ENCODE peak calls at places on chromosomes 7 and 10, in eight cellular contexts. One of them, this sample, is unnamed.

GRCh38 chr7:45888185-45888992 is at the start of gene IGFBP1:
- DNase-seq in breast epithelium: no peak
- DNase-seq in OCI-LY7: no peak
- DNase-seq in AG04450: no peak
- DNase-seq in progenitor cell of endocrine pancreas: peak
- DNase-seq in NB4: no peak
- DNase-seq in lung: no peak
- DNase-seq in lower leg skin: peak
- DNase-seq in this sample: peak

GRCh38 chr10:23422003-23422411 is 16.9 kb upstream of the OTUD1 start:
- DNase-seq in NB4: no peak
- DNase-seq in lower leg skin: no peak
- DNase-seq in breast epithelium: no peak
- DNase-seq in lung: no peak
- DNase-seq in AG04450: no peak
- DNase-seq in OCI-LY7: no peak
- DNase-seq in progenitor cell of endocrine pancreas: no peak
- DNase-seq in this sample: no peak

GRCh38 chr7:134922730-134923704 is 63.3 kb upstream of the AGBL3 start:
- DNase-seq in breast epithelium: no peak
- DNase-seq in NB4: no peak
- DNase-seq in lung: no peak
- DNase-seq in progenitor cell of endocrine pancreas: no peak
- DNase-seq in AG04450: no peak
- DNase-seq in lower leg skin: no peak
- DNase-seq in OCI-LY7: no peak
- DNase-seq in this sample: no peak

GRCh38 chr10:30687698-30688213 is 58.2 kb upstream of the LYZL2 start:
- DNase-seq in AG04450: peak
- DNase-seq in NB4: peak
- DNase-seq in progenitor cell of endocrine pancreas: peak
- DNase-seq in breast epithelium: peak
- DNase-seq in OCI-LY7: peak
- DNase-seq in lung: peak
- DNase-seq in lower leg skin: peak
- DNase-seq in this sample: peak

GRCh38 chr7:55055479-55055878 is 36.7 kb downstream of the EGFR start:
- DNase-seq in progenitor cell of endocrine pancreas: no peak
- DNase-seq in NB4: peak
- DNase-seq in breast epithelium: no peak
- DNase-seq in OCI-LY7: no peak
- DNase-seq in lung: no peak
- DNase-seq in AG04450: no peak
- DNase-seq in lower leg skin: no peak
- DNase-seq in this sample: no peak

GRCh38 chr7:37942934-37943610 is 22.6 kb downstream of the EPDR1 start:
- DNase-seq in lung: peak
- DNase-seq in NB4: no peak
- DNase-seq in lower leg skin: no peak
- DNase-seq in AG04450: no peak
- DNase-seq in OCI-LY7: no peak
- DNase-seq in progenitor cell of endocrine pancreas: no peak
- DNase-seq in breast epithelium: no peak
- DNase-seq in this sample: no peak

GRCh38 chr7:24241216-24241615 is 42.8 kb upstream of the NPY start:
- DNase-seq in lower leg skin: no peak
- DNase-seq in AG04450: no peak
- DNase-seq in progenitor cell of endocrine pancreas: no peak
- DNase-seq in NB4: no peak
- DNase-seq in OCI-LY7: no peak
- DNase-seq in breast epithelium: no peak
- DNase-seq in lung: no peak
- DNase-seq in this sample: no peak

GRCh38 chr7:8932751-8933150 is 499.3 kb downstream of the NXPH1 start:
- DNase-seq in lung: no peak
- DNase-seq in progenitor cell of endocrine pancreas: no peak
- DNase-seq in lower leg skin: no peak
- DNase-seq in breast epithelium: no peak
- DNase-seq in OCI-LY7: no peak
- DNase-seq in NB4: no peak
- DNase-seq in AG04450: no peak
- DNase-seq in this sample: no peak

GRCh38 chr10:105925045-105925785 is 1239.3 kb downstream of the SORCS1 start:
- DNase-seq in OCI-LY7: no peak
- DNase-seq in NB4: no peak
- DNase-seq in lower leg skin: peak
- DNase-seq in AG04450: no peak
- DNase-seq in progenitor cell of endocrine pancreas: no peak
- DNase-seq in lung: no peak
- DNase-seq in breast epithelium: no peak
- DNase-seq in this sample: no peak

GRCh38 chr10:11793762-11794479 is 29.2 kb upstream of the PROSER2 start:
- DNase-seq in lung: no peak
- DNase-seq in progenitor cell of endocrine pancreas: no peak
- DNase-seq in OCI-LY7: no peak
- DNase-seq in NB4: no peak
- DNase-seq in breast epithelium: no peak
- DNase-seq in lower leg skin: no peak
- DNase-seq in AG04450: no peak
- DNase-seq in this sample: no peak

GRCh38 chr7:28383949-28384348 is 28.4 kb upstream of the CREB5 start:
- DNase-seq in OCI-LY7: no peak
- DNase-seq in NB4: no peak
- DNase-seq in breast epithelium: no peak
- DNase-seq in lower leg skin: no peak
- DNase-seq in AG04450: no peak
- DNase-seq in lung: no peak
- DNase-seq in progenitor cell of endocrine pancreas: no peak
- DNase-seq in this sample: no peak

GRCh38 chr7:36441344-36442022 is 51.8 kb downstream of the ANLN start:
- DNase-seq in NB4: no peak
- DNase-seq in progenitor cell of endocrine pancreas: no peak
- DNase-seq in OCI-LY7: no peak
- DNase-seq in lower leg skin: no peak
- DNase-seq in breast epithelium: no peak
- DNase-seq in AG04450: no peak
- DNase-seq in lung: no peak
- DNase-seq in this sample: no peak

GRCh38 chr7:139532636-139533035 is 9.2 kb downstream of the CLEC2L start:
- DNase-seq in OCI-LY7: no peak
- DNase-seq in AG04450: no peak
- DNase-seq in breast epithelium: no peak
- DNase-seq in lower leg skin: no peak
- DNase-seq in lung: no peak
- DNase-seq in NB4: no peak
- DNase-seq in progenitor cell of endocrine pancreas: no peak
- DNase-seq in this sample: no peak

GRCh38 chr7:72386152-72386551 is 26.0 kb downstream of the CALN1 start:
- DNase-seq in lung: no peak
- DNase-seq in breast epithelium: no peak
- DNase-seq in AG04450: no peak
- DNase-seq in OCI-LY7: no peak
- DNase-seq in progenitor cell of endocrine pancreas: no peak
- DNase-seq in NB4: no peak
- DNase-seq in lower leg skin: no peak
- DNase-seq in this sample: no peak

GRCh38 chr7:41206267-41206666 is 496.6 kb downstream of the INHBA start:
- DNase-seq in NB4: no peak
- DNase-seq in breast epithelium: no peak
- DNase-seq in AG04450: no peak
- DNase-seq in lower leg skin: no peak
- DNase-seq in OCI-LY7: no peak
- DNase-seq in lung: no peak
- DNase-seq in progenitor cell of endocrine pancreas: no peak
- DNase-seq in this sample: no peak

GRCh38 chr7:155011081-155011480 is 8.2 kb upstream of the PAXIP1 start:
- DNase-seq in breast epithelium: no peak
- DNase-seq in progenitor cell of endocrine pancreas: no peak
- DNase-seq in lower leg skin: no peak
- DNase-seq in AG04450: no peak
- DNase-seq in lung: no peak
- DNase-seq in OCI-LY7: no peak
- DNase-seq in NB4: no peak
- DNase-seq in this sample: no peak

GRCh38 chr7:120064565-120064964 is 208.4 kb upstream of the KCND2 start:
- DNase-seq in OCI-LY7: no peak
- DNase-seq in lung: no peak
- DNase-seq in progenitor cell of endocrine pancreas: no peak
- DNase-seq in AG04450: peak
- DNase-seq in breast epithelium: no peak
- DNase-seq in lower leg skin: no peak
- DNase-seq in NB4: no peak
- DNase-seq in this sample: no peak

GRCh38 chr10:70374775-70375614 is 7.4 kb downstream of the LRRC20 start:
- DNase-seq in AG04450: no peak
- DNase-seq in lung: no peak
- DNase-seq in lower leg skin: no peak
- DNase-seq in OCI-LY7: no peak
- DNase-seq in breast epithelium: no peak
- DNase-seq in NB4: no peak
- DNase-seq in progenitor cell of endocrine pancreas: no peak
- DNase-seq in this sample: no peak

DNA sequence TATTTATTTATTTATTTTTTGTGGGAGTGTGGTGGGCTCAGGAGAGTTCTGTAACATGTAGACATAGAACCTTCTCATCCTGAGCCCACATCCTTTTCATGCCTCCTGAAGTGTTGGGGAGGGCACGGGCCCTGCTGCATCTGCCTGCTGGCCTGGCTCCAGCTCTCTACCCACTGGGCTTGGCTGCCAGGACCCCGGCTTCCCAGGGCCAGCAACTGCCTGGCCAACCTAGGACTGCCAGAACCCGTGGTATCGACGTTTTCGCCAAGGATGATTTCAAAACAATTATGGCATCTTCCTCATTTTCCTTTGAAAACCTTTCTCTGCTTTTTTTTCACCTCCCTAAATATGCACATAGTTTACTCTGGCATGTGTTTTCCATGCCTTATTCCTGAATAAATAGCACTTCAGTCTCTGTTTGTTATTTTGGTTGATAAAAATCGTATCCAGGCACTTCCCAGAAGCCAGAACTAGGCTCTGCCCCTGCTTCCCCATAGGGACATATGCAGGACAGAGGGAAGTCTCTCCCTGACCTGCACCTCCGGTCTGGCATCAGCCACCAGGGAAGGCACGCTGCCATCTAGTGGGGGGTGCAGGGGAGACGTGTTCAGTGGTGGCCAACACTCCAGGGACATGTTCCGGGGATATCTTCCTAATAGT is 31.0 kb upstream of the ANTXRL start:
- DNase-seq in NB4: peak
- DNase-seq in lung: peak
- DNase-seq in AG04450: no peak
- DNase-seq in progenitor cell of endocrine pancreas: peak
- DNase-seq in OCI-LY7: peak
- DNase-seq in breast epithelium: peak
- DNase-seq in lower leg skin: peak
- DNase-seq in this sample: no peak
- TF ChIP-seq CTCF in NB4: peak
- TF ChIP-seq CTCF in lung: peak
- TF ChIP-seq CTCF in AG04450: peak
- TF ChIP-seq CTCF in progenitor cell of endocrine pancreas: peak
- TF ChIP-seq CTCF in OCI-LY7: peak
- TF ChIP-seq CTCF in breast epithelium: no peak
- TF ChIP-seq CTCF in lower leg skin: no peak
- TF ChIP-seq CTCF in this sample: no peak

DNA sequence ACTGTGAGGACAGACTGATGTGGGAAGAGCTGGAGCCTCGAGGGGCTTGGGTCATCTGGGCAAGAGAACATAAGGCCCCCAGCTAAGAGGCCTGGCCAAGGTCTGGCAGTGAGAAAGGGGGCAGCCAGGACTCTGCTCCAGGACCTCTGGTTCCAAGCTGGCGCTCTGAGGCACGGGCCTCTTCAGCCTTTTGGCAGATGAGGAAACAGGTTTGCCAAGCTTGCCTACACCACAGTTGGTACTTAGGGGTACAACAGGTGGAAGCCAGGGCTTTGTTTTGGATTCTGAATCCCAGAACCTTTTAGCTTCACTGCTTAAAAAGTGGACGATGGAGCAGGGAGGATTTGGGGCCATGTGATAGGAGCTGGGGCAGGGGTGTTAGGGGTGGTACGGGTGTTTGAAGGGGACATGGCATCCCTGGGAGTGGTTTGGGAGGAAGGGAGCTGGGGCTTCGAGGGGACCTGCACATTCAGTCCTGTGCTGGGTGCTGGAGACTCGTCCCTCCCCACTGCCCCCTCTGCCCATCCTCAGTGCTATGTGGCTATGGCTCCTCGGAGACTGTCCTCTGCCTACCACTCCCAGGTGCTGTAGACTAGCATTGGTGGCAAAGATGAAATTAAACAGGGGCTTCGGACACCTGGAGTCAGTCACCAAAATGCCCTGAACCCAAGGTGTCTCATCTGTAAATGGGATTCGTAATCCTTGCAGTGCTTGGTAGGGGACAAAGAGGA is 30.3 kb downstream of the ZNF775 start:
- DNase-seq in AG04450: no peak
- DNase-seq in progenitor cell of endocrine pancreas: no peak
- DNase-seq in lung: no peak
- DNase-seq in breast epithelium: no peak
- DNase-seq in NB4: no peak
- DNase-seq in lower leg skin: no peak
- DNase-seq in OCI-LY7: no peak
- DNase-seq in this sample: no peak
- TF ChIP-seq CTCF in AG04450: no peak
- TF ChIP-seq CTCF in progenitor cell of endocrine pancreas: no peak
- TF ChIP-seq CTCF in lung: no peak
- TF ChIP-seq CTCF in breast epithelium: no peak
- TF ChIP-seq CTCF in NB4: no peak
- TF ChIP-seq CTCF in lower leg skin: no peak
- TF ChIP-seq CTCF in OCI-LY7: no peak
- TF ChIP-seq CTCF in this sample: no peak

GRCh38 chr7:2242541-2243482 is 786 bp downstream of the NUDT1 start:
- DNase-seq in breast epithelium: no peak
- DNase-seq in lung: no peak
- DNase-seq in lower leg skin: no peak
- DNase-seq in NB4: peak
- DNase-seq in OCI-LY7: peak
- DNase-seq in AG04450: no peak
- DNase-seq in progenitor cell of endocrine pancreas: no peak
- DNase-seq in this sample: no peak
- TF ChIP-seq CTCF in breast epithelium: no peak
- TF ChIP-seq CTCF in lung: no peak
- TF ChIP-seq CTCF in lower leg skin: no peak
- TF ChIP-seq CTCF in NB4: no peak
- TF ChIP-seq CTCF in OCI-LY7: no peak
- TF ChIP-seq CTCF in AG04450: no peak
- TF ChIP-seq CTCF in progenitor cell of endocrine pancreas: no peak
- TF ChIP-seq CTCF in this sample: no peak

GRCh38 chr10:59257224-59257623 is 80.8 kb downstream of the PHYHIPL start:
- DNase-seq in lower leg skin: no peak
- DNase-seq in NB4: no peak
- DNase-seq in breast epithelium: no peak
- DNase-seq in lung: no peak
- DNase-seq in AG04450: no peak
- DNase-seq in OCI-LY7: no peak
- DNase-seq in progenitor cell of endocrine pancreas: no peak
- DNase-seq in this sample: no peak

GRCh38 chr10:59255463-59255862 is 79.0 kb downstream of the PHYHIPL start:
- DNase-seq in breast epithelium: no peak
- DNase-seq in lower leg skin: no peak
- DNase-seq in progenitor cell of endocrine pancreas: no peak
- DNase-seq in NB4: no peak
- DNase-seq in AG04450: no peak
- DNase-seq in lung: no peak
- DNase-seq in OCI-LY7: no peak
- DNase-seq in this sample: no peak

GRCh38 chr10:59252491-59252890 is 76.0 kb downstream of the PHYHIPL start:
- DNase-seq in NB4: no peak
- DNase-seq in progenitor cell of endocrine pancreas: no peak
- DNase-seq in breast epithelium: no peak
- DNase-seq in AG04450: no peak
- DNase-seq in lung: no peak
- DNase-seq in OCI-LY7: no peak
- DNase-seq in lower leg skin: no peak
- DNase-seq in this sample: no peak
- TF ChIP-seq CTCF in NB4: no peak
- TF ChIP-seq CTCF in progenitor cell of endocrine pancreas: no peak
- TF ChIP-seq CTCF in breast epithelium: no peak
- TF ChIP-seq CTCF in AG04450: no peak
- TF ChIP-seq CTCF in lung: no peak
- TF ChIP-seq CTCF in OCI-LY7: no peak
- TF ChIP-seq CTCF in lower leg skin: no peak
- TF ChIP-seq CTCF in this sample: no peak

This sample was measured in mesothelial cell of epicardium.